ENCODE peak calls at places on chromosomes 3 and 15, in six cellular contexts. S is left ventricle myocardium inferior, H is astrocyte of the spinal cord, O is right cardiac atrium, Z is ELF-1, I is fibroblast of villous mesenchyme. M is an unnamed sample.

GRCh38 chr3:178059124-178059523 is 477.1 kb upstream of the KCNMB2 start:
- DNase-seq in S (no peak), H (peak), O (no peak), Z (no peak), I (peak), M (no peak)

GRCh38 chr3:98778852-98779379 is 15.8 kb downstream of the ST3GAL6 start:
- DNase-seq in S (no peak), H (peak), O (no peak), Z (no peak), I (peak), M (peak)

GRCh38 chr3:197029511-197030167 is at the start of gene MELTF:
- DNase-seq in S (peak), H (peak), O (peak), Z (peak), I (peak), M (no peak)

GRCh38 chr3:11282250-11283125 is 10.3 kb downstream of the ATG7 start:
- DNase-seq in S (peak), H (peak), O (peak), Z (no peak), I (peak), M (no peak)

GRCh38 chr3:94269763-94270162 is 206.9 kb downstream of the NSUN3 start:
- DNase-seq in S (no peak), H (peak), O (no peak), Z (no peak), I (no peak), M (no peak)

GRCh38 chr3:134406331-134407246 is 32.3 kb upstream of the AMOTL2 start:
- DNase-seq in S (peak), H (peak), O (peak), Z (peak), I (no peak), M (no peak)

GRCh38 chr3:146250449-146251382 is at the start of gene PLSCR4:
- DNase-seq in S (peak), H (peak), O (peak), Z (peak), I (peak), M (no peak)

GRCh38 chr15:39666671-39667070 is 85.8 kb downstream of the THBS1 start:
- DNase-seq in S (no peak), H (peak), O (no peak), Z (peak), I (peak), M (no peak)

GRCh38 chr15:33067456-33067855 is 127.1 kb downstream of the FMN1 start:
- DNase-seq in S (no peak), H (peak), O (no peak), Z (peak), I (peak), M (no peak)

GRCh38 chr3:126014252-126014651 is 45.3 kb downstream of the ROPN1B start:
- DNase-seq in S (no peak), H (peak), O (no peak), Z (no peak), I (peak), M (no peak)

GRCh38 chr15:40114218-40114617 is 5.5 kb upstream of the BMF start:
- DNase-seq in S (no peak), H (no peak), O (no peak), Z (no peak), I (no peak), M (no peak)

GRCh38 chr15:75202251-75203016 is 752 bp downstream of the C15orf39 start:
- DNase-seq in S (peak), H (peak), O (peak), Z (peak), I (peak), M (no peak)

GRCh38 chr15:77024273-77025065 is 29.5 kb downstream of the PSTPIP1 start:
- DNase-seq in S (peak), H (peak), O (peak), Z (peak), I (peak), M (no peak)

GRCh38 chr15:100775581-100776185 is 103.9 kb upstream of the ALDH1A3 start:
- DNase-seq in S (no peak), H (no peak), O (no peak), Z (no peak), I (no peak), M (no peak)

GRCh38 chr3:126376464-126376863 is 18.2 kb upstream of the CFAP100 start:
- DNase-seq in S (no peak), H (no peak), O (no peak), Z (no peak), I (no peak), M (no peak)

GRCh38 chr3:116425126-116425525 is 20.2 kb downstream of the LSAMP start:
- DNase-seq in S (no peak), H (no peak), O (no peak), Z (no peak), I (no peak), M (no peak)

GRCh38 chr15:36632196-36632595 is 52.8 kb downstream of the CDIN1 start:
- DNase-seq in S (no peak), H (peak), O (no peak), Z (no peak), I (peak), M (peak)

GRCh38 chr15:59371458-59372351 is 966 bp downstream of the MYO1E start:
- DNase-seq in S (peak), H (no peak), O (peak), Z (no peak), I (no peak), M (no peak)

GRCh38 chr3:144466114-144466513 is 494.5 kb downstream of the DIPK2A start:
- DNase-seq in S (no peak), H (no peak), O (no peak), Z (no peak), I (no peak), M (no peak)

GRCh38 chr15:42059661-42060476 is 34.5 kb downstream of the PLA2G4D start:
- DNase-seq in S (peak), H (peak), O (peak), Z (peak), I (peak), M (no peak)

GRCh38 chr3:108477511-108478147 is 32.8 kb downstream of the MYH15 start:
- DNase-seq in S (no peak), H (peak), O (peak), Z (peak), I (peak), M (no peak)

GRCh38 chr3:188385295-188385694 is 231.3 kb downstream of the LPP start:
- DNase-seq in S (no peak), H (no peak), O (no peak), Z (peak), I (peak), M (no peak)

GRCh38 chr3:171260899-171261298 is 199.3 kb downstream of the TNIK start:
- DNase-seq in S (no peak), H (no peak), O (no peak), Z (no peak), I (no peak), M (no peak)

GRCh38 chr3:58217209-58217811 is 6.5 kb upstream of the DNASE1L3 start:
- DNase-seq in S (peak), H (peak), O (peak), Z (peak), I (peak), M (peak)

GRCh38 chr3:118473343-118473742 is 561.3 kb downstream of the IGSF11 start:
- DNase-seq in S (no peak), H (no peak), O (no peak), Z (no peak), I (no peak), M (no peak)

GRCh38 chr15:71705151-71705550 is 105.2 kb upstream of the NR2E3 start:
- DNase-seq in S (no peak), H (peak), O (no peak), Z (peak), I (peak), M (no peak)

GRCh38 chr15:99955532-99955931 is 222.3 kb upstream of the LYSMD4 start:
- DNase-seq in S (no peak), H (no peak), O (no peak), Z (no peak), I (no peak), M (no peak)

GRCh38 chr15:89462198-89462912 is 34.0 kb downstream of the RHCG start:
- DNase-seq in S (no peak), H (peak), O (no peak), Z (no peak), I (peak), M (no peak)